ENCODE peak calls at places on chromosomes 1 and 21, in four cellular contexts. O is psoas muscle, K is body of pancreas, F is lower lobe of right lung. Q is an unnamed sample.

GRCh38 chr1:91673603-91674002 is 173.0 kb downstream of the CDC7 start:
- DNase-seq in F (no peak), K (no peak), O (no peak), Q (peak; percentile 69)

GRCh38 chr21:18832081-18832670 is 428.6 kb upstream of the TMPRSS15 start:
- DNase-seq in O (no peak), K (no peak), F (no peak), Q (no peak)

GRCh38 chr1:110674337-110675059 is at the start of gene KCNA3:
- DNase-seq in F (peak; percentile 80), O (peak; percentile 21), K (peak; percentile 16), Q (no peak)

GRCh38 chr1:206735553-206736031 is 35.0 kb upstream of the IL19 start:
- DNase-seq in F (no peak), O (no peak), K (no peak), Q (no peak)

GRCh38 chr1:111463029-111463683 is 10.6 kb upstream of the C1orf162 start:
- DNase-seq in O (no peak), F (no peak), K (peak; percentile 77), Q (no peak)

GRCh38 chr1:63821650-63822049 is 47.8 kb downstream of the ROR1 start:
- DNase-seq in K (peak; percentile 29), F (no peak), O (no peak), Q (no peak)

GRCh38 chr1:230231739-230232075 is 164.7 kb downstream of the GALNT2 start:
- DNase-seq in K (peak; percentile 91), F (peak; percentile 91), O (peak; percentile 58), Q (peak; percentile 1)

GRCh38 chr1:66426231-66426853 is 107.6 kb upstream of the SGIP1 start:
- DNase-seq in F (no peak), K (no peak), O (no peak), Q (no peak)

GRCh38 chr1:33684346-33685122 is 179.3 kb upstream of the HMGB4 start:
- DNase-seq in F (no peak), K (no peak), O (no peak), Q (no peak)

GRCh38 chr1:35029756-35030155 is 2.0 kb downstream of the ZMYM6 start:
- DNase-seq in O (no peak), F (no peak), K (no peak), Q (no peak)

GRCh38 chr1:240149488-240150094 is 57.9 kb downstream of the FMN2 start:
- DNase-seq in F (no peak), K (no peak), O (no peak), Q (no peak)

GRCh38 chr1:183804916-183805734 is at the start of gene RGL1:
- DNase-seq in O (peak; percentile 81), F (peak; percentile 84), K (peak; percentile 70), Q (peak; percentile 35)

GRCh38 chr1:7702365-7702764 is 68.7 kb upstream of the VAMP3 start:
- DNase-seq in K (no peak), O (no peak), F (no peak), Q (no peak)

GRCh38 chr1:7705048-7705907 is 65.8 kb upstream of the VAMP3 start:
- DNase-seq in O (peak; percentile 53), K (no peak), F (peak; percentile 71), Q (no peak)

GRCh38 chr1:7705908-7706216 is 65.2 kb upstream of the VAMP3 start:
- DNase-seq in K (no peak), F (no peak), O (no peak), Q (no peak)

GRCh38 chr1:7703321-7704213 is 67.5 kb upstream of the VAMP3 start:
- DNase-seq in K (no peak), O (no peak), F (no peak), Q (no peak)

DNA sequence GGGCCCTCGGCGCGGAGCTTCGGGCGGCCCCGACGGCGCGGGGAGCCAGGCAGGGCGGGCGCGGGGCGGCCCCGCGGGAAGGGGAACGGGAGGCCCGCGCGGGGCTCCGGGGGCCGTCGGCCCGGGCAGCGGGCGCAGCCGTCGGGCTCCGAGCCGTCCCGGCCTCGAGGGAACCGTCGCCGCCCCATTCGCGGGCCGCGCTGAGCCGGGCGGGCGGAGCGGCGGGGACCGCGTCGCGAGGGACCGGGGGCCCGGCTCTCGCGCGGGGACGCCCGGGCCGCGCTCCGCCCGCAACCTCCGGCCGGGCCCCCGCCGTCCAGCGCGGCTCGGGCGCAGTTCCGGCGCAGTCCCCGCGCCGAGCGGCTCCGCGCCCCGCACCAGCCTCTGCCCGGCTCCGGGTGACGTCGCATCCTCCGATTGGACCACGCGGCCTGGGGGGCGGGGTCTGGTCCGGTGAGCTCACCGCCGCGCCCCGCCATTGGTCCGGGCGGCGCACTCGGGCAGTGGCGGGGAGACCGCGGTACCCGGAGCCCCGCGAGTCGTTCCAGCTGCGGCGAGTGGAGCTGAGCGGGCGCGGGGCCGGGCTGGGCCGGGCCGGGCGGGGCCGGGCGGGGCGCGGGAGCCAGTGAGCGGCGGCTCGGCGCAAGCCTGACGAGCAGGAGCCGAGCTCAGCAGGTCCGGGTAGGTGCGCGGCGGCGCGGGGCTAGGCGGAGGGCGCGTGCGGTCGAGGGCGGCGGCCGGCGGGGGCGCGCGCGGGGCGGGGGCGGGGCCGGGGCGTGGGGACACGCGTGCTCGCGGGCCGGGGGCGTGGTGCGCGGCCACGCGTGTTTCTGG is 66.7 kb upstream of the VAMP3 start:
- DNase-seq in F (peak; percentile 94), O (peak; percentile 94), K (peak; percentile 95), Q (peak; percentile 54)
- H3K4me3 ChIP-seq in F (peak overlapping the region; percentile 58), O (peak overlapping the region; percentile 64), K (no peak overlapping the region), Q (peak overlapping the region; percentile 80)

DNA sequence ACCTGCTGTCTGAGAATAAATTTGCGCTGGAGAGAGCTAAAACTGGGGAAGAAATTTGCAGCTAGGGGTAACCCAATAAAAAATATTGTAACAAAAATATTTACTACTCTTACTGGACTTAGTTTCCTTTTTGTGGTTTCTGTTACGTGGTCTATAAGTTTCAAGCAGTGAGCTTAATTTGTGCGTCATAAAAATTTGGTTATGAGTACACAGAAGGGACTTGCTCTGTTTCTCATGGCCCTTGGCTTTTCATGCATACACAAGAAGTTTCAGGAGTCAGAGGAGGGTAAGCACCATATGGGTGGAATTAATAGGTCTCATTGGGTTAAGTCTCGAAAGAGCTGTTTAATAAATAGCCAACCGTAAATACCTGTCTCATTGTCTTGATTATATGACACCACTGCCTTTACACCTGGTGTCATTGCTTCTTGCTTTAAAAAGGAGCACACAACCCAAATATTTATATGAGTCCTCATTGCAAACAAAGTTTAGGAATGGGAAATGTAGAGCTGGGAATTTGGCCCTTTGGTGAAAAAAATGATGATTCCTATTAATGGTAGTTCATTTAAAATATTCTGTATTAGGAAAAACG is 1.9 kb downstream of the BACH1 start:
- DNase-seq in K (no peak), O (no peak), F (no peak), Q (no peak)
- H3K4me3 ChIP-seq in K (no peak overlapping the region), O (peak overlapping the region; percentile 96), F (peak overlapping the region; percentile 81), Q (peak overlapping the region; percentile 79)

DNA sequence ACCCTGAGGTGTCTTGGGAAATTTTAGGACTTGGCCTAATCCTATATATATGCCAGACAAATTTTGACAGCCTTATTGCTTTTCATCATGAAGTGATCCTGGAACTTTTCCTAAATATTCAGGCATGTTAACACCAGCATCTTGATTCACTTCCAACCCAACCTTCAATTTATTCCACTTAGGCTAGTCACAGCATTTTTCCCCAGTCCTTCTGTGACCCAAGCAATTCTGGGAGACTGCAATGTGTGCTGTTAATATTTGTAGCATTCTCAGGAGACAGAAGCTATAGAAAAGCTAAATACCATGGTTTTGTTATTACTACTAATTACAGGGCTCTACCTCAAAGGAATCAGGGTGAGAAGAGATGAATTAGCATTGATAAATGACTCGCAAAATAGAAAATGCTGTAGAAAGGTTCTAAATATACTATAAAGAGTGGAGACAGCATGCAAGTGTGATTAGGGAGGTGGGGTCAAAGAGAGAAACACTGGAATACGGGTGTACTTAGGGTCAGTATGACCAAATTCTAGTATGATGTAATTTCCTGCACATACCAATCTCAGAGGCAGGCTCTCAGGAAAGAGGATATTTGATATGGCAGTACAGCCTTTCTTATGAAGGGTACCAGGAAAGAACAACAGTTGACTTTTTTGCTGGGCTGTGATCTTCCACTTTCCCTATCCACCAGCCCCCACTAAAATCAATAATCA is 29.1 kb downstream of the PRRX1 start:
- DNase-seq in K (no peak), F (no peak), O (no peak), Q (no peak)
- H3K4me3 ChIP-seq in K (no peak overlapping the region), F (no peak overlapping the region), O (peak overlapping the region; percentile 32), Q (no peak overlapping the region)

DNA sequence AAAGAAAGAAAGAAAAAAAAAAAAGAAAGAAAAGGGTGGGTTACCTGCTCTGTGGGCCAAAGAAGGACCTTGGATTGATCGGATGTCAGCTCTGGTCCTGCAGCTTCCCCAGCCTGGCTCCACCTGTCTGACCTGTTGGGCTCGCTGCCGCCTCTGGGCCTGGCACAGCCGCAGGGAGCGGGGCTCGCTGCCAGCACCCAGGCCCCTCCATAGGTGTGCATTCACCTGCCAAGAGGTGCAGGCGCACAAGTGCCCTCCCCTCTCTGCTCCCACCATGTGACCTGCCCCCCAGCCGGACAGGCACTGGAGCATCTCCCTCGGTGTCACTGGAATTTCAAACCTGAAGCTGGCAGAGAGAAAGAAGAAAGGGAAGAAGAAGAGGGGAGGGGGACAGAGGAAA is 33.1 kb upstream of the GPR157 start:
- DNase-seq in F (no peak), K (no peak), O (no peak), Q (no peak)
- H3K4me3 ChIP-seq in F (no peak overlapping the region), K (no peak overlapping the region), O (no peak overlapping the region), Q (no peak overlapping the region)

GRCh38 chr1:201169971-201170532 is 15.8 kb upstream of the TMEM9 start:
- DNase-seq in O (no peak), K (no peak), F (no peak), Q (no peak)

GRCh38 chr1:201166964-201167624 is 12.8 kb upstream of the TMEM9 start:
- DNase-seq in F (no peak), O (no peak), K (peak; percentile 53), Q (no peak)

GRCh38 chr1:201169203-201169602 is 14.9 kb upstream of the TMEM9 start:
- DNase-seq in K (no peak), F (no peak), O (no peak), Q (no peak)

GRCh38 chr1:201167625-201167991 is 13.3 kb upstream of the TMEM9 start:
- DNase-seq in O (no peak), F (no peak), K (no peak), Q (no peak)

GRCh38 chr1:201164645-201165044 is 10.4 kb upstream of the TMEM9 start:
- DNase-seq in O (no peak), K (no peak), F (no peak), Q (no peak)
- H3K4me3 ChIP-seq in O (no peak overlapping the region), K (no peak overlapping the region), F (no peak overlapping the region), Q (no peak overlapping the region)